ENCODE peak calls at places on chromosomes 12 and 14, in five cellular contexts. One of them, this sample, is unnamed.

GRCh38 chr12:55258288-55258687 is 13.9 kb downstream of the OR6C74 start:
- DNase-seq in LNCaP clone FGC: no peak
- DNase-seq in body of pancreas: no peak
- DNase-seq in pancreas: no peak
- DNase-seq in hypothalamus: no peak
- DNase-seq in this sample: no peak

GRCh38 chr14:87186745-87187144 is 806.2 kb downstream of the GALC start:
- DNase-seq in LNCaP clone FGC: no peak
- DNase-seq in body of pancreas: no peak
- DNase-seq in pancreas: no peak
- DNase-seq in hypothalamus: no peak
- DNase-seq in this sample: no peak

GRCh38 chr12:79566452-79566851 is 124.3 kb downstream of the PAWR start:
- DNase-seq in LNCaP clone FGC: peak
- DNase-seq in body of pancreas: no peak
- DNase-seq in pancreas: no peak
- DNase-seq in hypothalamus: no peak
- DNase-seq in this sample: no peak

GRCh38 chr12:63525831-63526230 is 142.5 kb downstream of the DPY19L2 start:
- DNase-seq in LNCaP clone FGC: no peak
- DNase-seq in body of pancreas: no peak
- DNase-seq in pancreas: no peak
- DNase-seq in hypothalamus: no peak
- DNase-seq in this sample: no peak

GRCh38 chr12:47105914-47106674 is 26.3 kb upstream of the AMIGO2 start:
- DNase-seq in LNCaP clone FGC: peak
- DNase-seq in body of pancreas: peak
- DNase-seq in pancreas: peak
- DNase-seq in hypothalamus: no peak
- DNase-seq in this sample: no peak

GRCh38 chr12:81329088-81329487 is 251.2 kb downstream of the ACSS3 start:
- DNase-seq in LNCaP clone FGC: no peak
- DNase-seq in body of pancreas: no peak
- DNase-seq in pancreas: no peak
- DNase-seq in hypothalamus: no peak
- DNase-seq in this sample: no peak

GRCh38 chr12:52952082-52952801 is 3.3 kb downstream of the KRT18 start:
- DNase-seq in LNCaP clone FGC: no peak
- DNase-seq in body of pancreas: peak
- DNase-seq in pancreas: peak
- DNase-seq in hypothalamus: no peak
- DNase-seq in this sample: no peak

GRCh38 chr14:45786266-45786665 is 533.3 kb upstream of the MIS18BP1 start:
- DNase-seq in LNCaP clone FGC: no peak
- DNase-seq in body of pancreas: no peak
- DNase-seq in pancreas: no peak
- DNase-seq in hypothalamus: no peak
- DNase-seq in this sample: no peak

GRCh38 chr12:111041091-111041490 is 120.7 kb upstream of the MYL2 start:
- DNase-seq in LNCaP clone FGC: no peak
- DNase-seq in body of pancreas: no peak
- DNase-seq in pancreas: no peak
- DNase-seq in hypothalamus: no peak
- DNase-seq in this sample: no peak

GRCh38 chr14:68975667-68976066 is 3.4 kb downstream of the ACTN1 start:
- DNase-seq in LNCaP clone FGC: no peak
- DNase-seq in body of pancreas: no peak
- DNase-seq in pancreas: no peak
- DNase-seq in hypothalamus: no peak
- DNase-seq in this sample: no peak

GRCh38 chr12:47020211-47020821 is 59.1 kb upstream of the PCED1B start:
- DNase-seq in LNCaP clone FGC: no peak
- DNase-seq in body of pancreas: no peak
- DNase-seq in pancreas: no peak
- DNase-seq in hypothalamus: no peak
- DNase-seq in this sample: no peak

GRCh38 chr12:34219046-34219770 is 196.9 kb downstream of the ALG10 start:
- DNase-seq in LNCaP clone FGC: no peak
- DNase-seq in body of pancreas: no peak
- DNase-seq in pancreas: peak
- DNase-seq in hypothalamus: no peak
- DNase-seq in this sample: peak

GRCh38 chr14:23478109-23478698 is 8.7 kb downstream of the NGDN start:
- DNase-seq in LNCaP clone FGC: peak
- DNase-seq in body of pancreas: peak
- DNase-seq in pancreas: peak
- DNase-seq in hypothalamus: no peak
- DNase-seq in this sample: peak

GRCh38 chr12:124469193-124469888 is 98.1 kb downstream of the NCOR2 start:
- DNase-seq in LNCaP clone FGC: no peak
- DNase-seq in body of pancreas: no peak
- DNase-seq in pancreas: no peak
- DNase-seq in hypothalamus: no peak
- DNase-seq in this sample: no peak

GRCh38 chr12:5200276-5201087 is 156.8 kb downstream of the KCNA5 start:
- DNase-seq in LNCaP clone FGC: no peak
- DNase-seq in body of pancreas: peak
- DNase-seq in pancreas: peak
- DNase-seq in hypothalamus: no peak
- DNase-seq in this sample: peak

This sample was measured in lower leg skin.